ENCODE peak calls at places on chromosomes 13 and 19, in four cellular contexts. M is body of pancreas, A is breast epithelium, Z is colonic mucosa. P is an unnamed sample.

GRCh38 chr13:95509521-95510315 is 42.8 kb upstream of the CLDN10 start:
- DNase-seq in M (no peak), A (no peak), Z (no peak), P (no peak)

GRCh38 chr19:38506723-38507550 is 73.4 kb downstream of the RYR1 start:
- DNase-seq in M (peak; percentile 89), A (peak; percentile 83), Z (peak; percentile 92), P (peak; percentile 96)

GRCh38 chr19:17794731-17795494 is at the start of gene B3GNT3:
- DNase-seq in M (peak; percentile 87), A (peak; percentile 24), Z (peak; percentile 97), P (peak; percentile 96)

GRCh38 chr13:101146101-101146898 is 270.0 kb downstream of the NALCN start:
- DNase-seq in M (no peak), A (no peak), Z (no peak), P (no peak)

GRCh38 chr19:33226550-33227241 is 1.0 kb upstream of the SLC7A10 start:
- DNase-seq in M (peak; percentile 22), A (no peak), Z (peak; percentile 43), P (no peak)

GRCh38 chr13:50285283-50285682 is 270.0 kb downstream of the KCNRG start:
- DNase-seq in M (no peak), A (no peak), Z (no peak), P (no peak)

GRCh38 chr19:19146000-19146608 is 7.8 kb upstream of the TMEM161A start:
- DNase-seq in M (peak; percentile 77), A (peak; percentile 75), Z (peak; percentile 88), P (peak; percentile 90)

GRCh38 chr13:98761126-98761978 is 8.9 kb upstream of the SLC15A1 start:
- DNase-seq in M (peak; percentile 43), A (no peak), Z (no peak), P (no peak)

GRCh38 chr19:12994701-12995595 is at the start of gene NFIX:
- DNase-seq in M (peak; percentile 75), A (no peak), Z (peak; percentile 71), P (peak; percentile 82)

GRCh38 chr13:45121421-45121820 is 1.1 kb downstream of the GTF2F2 start:
- DNase-seq in M (no peak), A (no peak), Z (no peak), P (no peak)

GRCh38 chr13:31978021-31978420 is 53.6 kb upstream of the FRY start:
- DNase-seq in M (peak; percentile 22), A (no peak), Z (no peak), P (no peak)

GRCh38 chr19:30304540-30304939 is 67.6 kb upstream of the ZNF536 start:
- DNase-seq in M (no peak), A (no peak), Z (no peak), P (no peak)

GRCh38 chr19:40147693-40148347 is 43.4 kb upstream of the MAP3K10 start:
- DNase-seq in M (peak; percentile 27), A (no peak), Z (no peak), P (no peak)

GRCh38 chr13:49272296-49272695 is 24.6 kb downstream of the CDADC1 start:
- DNase-seq in M (no peak), A (no peak), Z (no peak), P (no peak)

GRCh38 chr13:60572003-60572792 is 175.2 kb downstream of the TDRD3 start:
- DNase-seq in M (no peak), A (no peak), Z (no peak), P (no peak)

GRCh38 chr19:13987101-13987890 is 18.8 kb downstream of the RFX1 start:
- DNase-seq in M (peak; percentile 35), A (no peak), Z (no peak), P (no peak)

GRCh38 chr13:48493851-48494250 is 39.0 kb downstream of the RCBTB2 start:
- DNase-seq in M (no peak), A (no peak), Z (no peak), P (no peak)

GRCh38 chr19:33496496-33496895 is 25.1 kb downstream of the PEPD start:
- DNase-seq in M (no peak), A (no peak), Z (no peak), P (no peak)

GRCh38 chr13:110809871-110810486 is 96.5 kb downstream of the ING1 start:
- DNase-seq in M (no peak), A (no peak), Z (no peak), P (no peak)

GRCh38 chr13:110643324-110643723 is 28.0 kb downstream of the NAXD start:
- DNase-seq in M (no peak), A (no peak), Z (no peak), P (no peak)

GRCh38 chr19:38538793-38539528 is 78.8 kb downstream of the MAP4K1 start:
- DNase-seq in M (no peak), A (no peak), Z (no peak), P (no peak)

GRCh38 chr13:111210488-111210887 is 95.4 kb downstream of the ARHGEF7 start:
- DNase-seq in M (peak; percentile 17), A (no peak), Z (no peak), P (no peak)

GRCh38 chr19:10510301-10510802 is 6.9 kb downstream of the S1PR5 start:
- DNase-seq in M (no peak), A (no peak), Z (no peak), P (peak; percentile 47)

GRCh38 chr13:97367427-97367826 is 66.5 kb upstream of the RAP2A start:
- DNase-seq in M (no peak), A (peak; percentile 22), Z (no peak), P (no peak)

GRCh38 chr19:5138606-5139594 is 170.0 kb downstream of the KDM4B start:
- DNase-seq in M (peak; percentile 63), A (no peak), Z (peak; percentile 54), P (peak; percentile 84)

GRCh38 chr19:15702590-15702930 is 25.3 kb upstream of the OR10H2 start:
- DNase-seq in M (peak; percentile 74), A (peak; percentile 65), Z (peak; percentile 94), P (peak; percentile 95)
- TF ChIP-seq CTCF in M (peak; percentile 7), A (no peak), Z (no peak), P (no peak)

DNA sequence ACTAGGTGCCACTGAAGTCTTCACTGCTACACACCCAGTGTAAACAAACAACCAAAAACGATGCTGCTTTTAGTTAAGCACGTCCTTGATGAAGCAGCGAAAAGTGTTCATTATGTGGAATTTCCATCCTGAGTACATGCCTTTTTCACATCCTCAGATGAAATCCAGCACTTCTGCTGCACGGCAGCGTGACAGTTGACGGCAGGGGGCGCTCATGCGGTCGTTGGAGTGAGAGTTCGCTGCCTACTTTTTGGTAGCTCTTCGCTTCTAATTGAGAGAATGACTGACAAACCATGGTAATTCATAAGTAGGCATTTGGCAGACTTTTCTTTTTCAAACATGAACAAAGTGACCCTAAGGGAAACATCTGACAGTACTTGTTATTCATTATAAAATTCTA is 1124.9 kb downstream of the EFNB2 start:
- DNase-seq in M (peak; percentile 63), A (peak; percentile 22), Z (peak; percentile 69), P (peak; percentile 73)
- TF ChIP-seq CTCF in M (peak; percentile 70), A (peak; percentile 48), Z (peak; percentile 46), P (peak; percentile 34)

DNA sequence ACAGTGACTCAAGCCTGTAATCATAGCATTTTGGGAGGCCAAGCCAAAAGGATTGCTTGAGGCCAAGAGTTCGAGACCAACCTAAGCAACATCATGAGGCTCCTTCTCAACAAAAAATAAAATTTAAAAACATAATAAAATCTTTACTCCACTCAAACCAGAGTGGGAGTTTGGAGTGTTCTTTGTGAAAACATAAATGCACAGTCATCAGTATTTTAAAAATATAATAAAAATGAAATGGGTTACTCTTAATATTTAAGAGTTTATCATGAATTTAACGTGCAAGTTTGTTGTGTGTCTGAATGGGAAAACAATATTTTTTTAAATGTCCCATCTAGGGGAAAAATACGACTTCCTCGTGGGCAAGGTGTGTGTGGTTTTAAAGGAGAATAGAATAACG is 78.6 kb upstream of the STARD13 start:
- DNase-seq in M (no peak), A (no peak), Z (no peak), P (no peak)
- TF ChIP-seq CTCF in M (no peak), A (no peak), Z (no peak), P (no peak)

GRCh38 chr13:30580852-30581502 is 36.7 kb upstream of the USPL1 start:
- DNase-seq in M (peak; percentile 51), A (no peak), Z (no peak), P (no peak)

GRCh38 chr13:30585748-30586262 is 31.9 kb upstream of the USPL1 start:
- DNase-seq in M (no peak), A (no peak), Z (no peak), P (no peak)

GRCh38 chr13:30577381-30577780 is 40.3 kb upstream of the USPL1 start:
- DNase-seq in M (peak; percentile 22), A (no peak), Z (no peak), P (peak; percentile 12)

GRCh38 chr13:30584332-30584731 is 33.4 kb upstream of the USPL1 start:
- DNase-seq in M (no peak), A (no peak), Z (no peak), P (no peak)

GRCh38 chr13:30581582-30581981 is 36.1 kb upstream of the USPL1 start:
- DNase-seq in M (peak; percentile 13), A (no peak), Z (peak; percentile 24), P (no peak)
- TF ChIP-seq CTCF in M (no peak), A (no peak), Z (no peak), P (no peak)

GRCh38 chr13:41059896-41060722 is 1.2 kb upstream of the WBP4 start:
- DNase-seq in M (peak; percentile 94), A (peak; percentile 76), Z (peak; percentile 93), P (peak; percentile 92)
- TF ChIP-seq CTCF in M (peak; percentile 37), A (peak; percentile 26), Z (no peak), P (no peak)

GRCh38 chr19:57748029-57748428 is 1.4 kb downstream of the ZNF776 start:
- DNase-seq in M (no peak), A (no peak), Z (no peak), P (no peak)

GRCh38 chr19:57747472-57747807 is 825 bp downstream of the ZNF776 start:
- DNase-seq in M (no peak), A (no peak), Z (no peak), P (no peak)

DNA sequence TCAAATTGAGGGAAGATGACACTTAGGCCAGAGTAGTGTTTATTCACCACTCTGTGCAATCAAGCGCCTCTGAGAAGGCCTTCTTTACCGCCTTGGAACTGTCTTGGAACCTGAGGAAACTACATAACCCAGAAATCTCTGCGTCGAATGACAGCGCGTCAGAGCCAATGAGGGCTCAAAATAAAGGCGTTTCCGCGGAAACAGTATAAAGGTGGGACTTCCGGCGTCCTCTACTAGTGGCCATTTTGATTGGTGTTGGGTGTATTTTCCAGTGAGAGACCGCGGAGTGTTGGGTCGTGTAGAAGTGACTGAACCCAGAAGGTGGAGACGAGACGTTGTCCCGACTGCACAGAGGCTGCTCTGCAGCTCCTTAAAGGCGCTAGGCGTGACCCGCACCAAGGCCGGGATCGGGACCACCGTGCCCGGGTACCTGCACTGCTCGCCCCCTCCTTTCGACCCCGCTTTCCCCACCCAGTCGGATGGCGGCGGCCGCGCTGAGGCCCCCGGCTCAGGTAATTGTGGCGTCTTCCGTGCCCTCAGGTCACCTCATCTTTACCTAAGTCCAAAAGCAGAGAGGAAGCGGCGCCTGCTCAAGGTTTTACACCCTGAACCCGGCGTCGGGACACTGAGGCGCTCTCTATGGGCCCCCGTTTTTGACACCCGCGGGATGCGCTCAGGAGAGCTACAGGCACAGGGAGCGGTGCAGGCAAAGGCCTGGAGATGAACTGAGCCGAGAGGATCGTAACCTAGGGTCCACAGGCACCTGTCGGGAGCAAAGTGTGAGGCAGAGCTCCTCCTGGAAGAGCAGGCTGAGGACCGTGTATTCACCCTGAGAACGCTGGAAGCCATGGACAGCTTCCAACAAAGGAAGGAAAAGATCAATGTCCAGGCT is at the start of gene ZNF776:
- DNase-seq in M (peak; percentile 93), A (peak; percentile 84), Z (peak; percentile 86), P (peak; percentile 75)
- TF ChIP-seq CTCF in M (peak; percentile 2), A (no peak), Z (no peak), P (no peak)

GRCh38 chr19:55447421-55448174 is 4.5 kb upstream of the SHISA7 start:
- DNase-seq in M (no peak), A (no peak), Z (no peak), P (no peak)
- TF ChIP-seq CTCF in M (no peak), A (no peak), Z (no peak), P (no peak)

P was measured in mucosa of descending colon.